ENCODE peak calls at places on chromosomes 7 and 10, in four cellular contexts. S is CMK, J is HL-60, V is NCI-H1417. K is an unnamed sample.
A peak's percentile ranks its signal among the peaks of the same experiment; 100 is the strongest.

GRCh38 chr10:20630092-20630643 is 266.9 kb downstream of the NEBL start:
- DNase-seq in S (no peak), J (no peak), V (no peak), K (no peak)

GRCh38 chr7:40221836-40222235 is 87.0 kb downstream of the SUGCT start:
- DNase-seq in S (no peak), J (peak; percentile 3), V (no peak), K (peak; percentile 96)

GRCh38 chr10:95606922-95607321 is 45.8 kb upstream of the SORBS1 start:
- DNase-seq in S (no peak), J (no peak), V (no peak), K (no peak)

GRCh38 chr10:101032637-101033201 is 1.7 kb downstream of the SFXN3 start:
- DNase-seq in S (peak; percentile 71), J (peak; percentile 79), V (no peak), K (peak; percentile 88)

GRCh38 chr10:25867321-25867720 is 66.7 kb upstream of the MYO3A start:
- DNase-seq in S (no peak), J (no peak), V (no peak), K (no peak)

GRCh38 chr10:99331207-99331803 is 2.1 kb downstream of the CNNM1 start:
- DNase-seq in S (no peak), J (no peak), V (no peak), K (peak; percentile 21)

GRCh38 chr7:23343806-23344500 is 44.8 kb downstream of the MALSU1 start:
- DNase-seq in S (no peak), J (no peak), V (no peak), K (no peak)

GRCh38 chr7:149637911-149638565 is 135.3 kb downstream of the ZNF467 start:
- DNase-seq in S (no peak), J (no peak), V (no peak), K (no peak)

GRCh38 chr7:22361795-22362194 is 4.8 kb upstream of the RAPGEF5 start:
- DNase-seq in S (no peak), J (no peak), V (no peak), K (peak; percentile 20)

GRCh38 chr10:80202934-80203834 is 2.2 kb downstream of the ANXA11 start:
- DNase-seq in S (peak; percentile 45), J (peak; percentile 92), V (peak; percentile 21), K (peak; percentile 67)

GRCh38 chr7:115838829-115839228 is 191.7 kb downstream of the TFEC start:
- DNase-seq in S (no peak), J (no peak), V (no peak), K (peak; percentile 9)

K was measured in HCEC 1CT.